ENCODE peak calls at places on chromosome 2, in eight cellular contexts. One of them, this sample, is unnamed.

GRCh38 chr2:136281281-136282117 is 163.6 kb upstream of the CXCR4 start:
- DNase-seq in Calu3: no peak
- DNase-seq in nephron progenitor cell: no peak
- DNase-seq in glutamatergic neuron: no peak
- DNase-seq in A549: no peak
- DNase-seq in fibroblast of lung: no peak
- DNase-seq in GM20000: peak
- DNase-seq in LNCaP clone FGC: no peak
- DNase-seq in this sample: peak

GRCh38 chr2:231181848-231182247 is 16.6 kb upstream of the ARMC9 start:
- DNase-seq in Calu3: peak
- DNase-seq in nephron progenitor cell: no peak
- DNase-seq in glutamatergic neuron: no peak
- DNase-seq in A549: peak
- DNase-seq in fibroblast of lung: peak
- DNase-seq in GM20000: peak
- DNase-seq in LNCaP clone FGC: no peak
- DNase-seq in this sample: peak

GRCh38 chr2:98142106-98142815 is 55.3 kb downstream of the VWA3B start:
- DNase-seq in Calu3: no peak
- DNase-seq in nephron progenitor cell: no peak
- DNase-seq in glutamatergic neuron: no peak
- DNase-seq in A549: no peak
- DNase-seq in fibroblast of lung: no peak
- DNase-seq in GM20000: no peak
- DNase-seq in LNCaP clone FGC: no peak
- DNase-seq in this sample: no peak

GRCh38 chr2:189092936-189093335 is 86.6 kb downstream of the COL5A2 start:
- DNase-seq in Calu3: no peak
- DNase-seq in nephron progenitor cell: no peak
- DNase-seq in glutamatergic neuron: no peak
- DNase-seq in A549: no peak
- DNase-seq in fibroblast of lung: peak
- DNase-seq in GM20000: no peak
- DNase-seq in LNCaP clone FGC: no peak
- DNase-seq in this sample: no peak

GRCh38 chr2:228688007-228688645 is 506.6 kb upstream of the SPHKAP start:
- DNase-seq in Calu3: no peak
- DNase-seq in nephron progenitor cell: no peak
- DNase-seq in glutamatergic neuron: no peak
- DNase-seq in A549: peak
- DNase-seq in fibroblast of lung: no peak
- DNase-seq in GM20000: no peak
- DNase-seq in LNCaP clone FGC: no peak
- DNase-seq in this sample: no peak

GRCh38 chr2:38892819-38893218 is 3.1 kb downstream of the ARHGEF33 start:
- DNase-seq in Calu3: no peak
- DNase-seq in nephron progenitor cell: no peak
- DNase-seq in glutamatergic neuron: no peak
- DNase-seq in A549: no peak
- DNase-seq in fibroblast of lung: no peak
- DNase-seq in GM20000: no peak
- DNase-seq in LNCaP clone FGC: no peak
- DNase-seq in this sample: no peak

GRCh38 chr2:100427627-100428258 is 10.3 kb upstream of the CHST10 start:
- DNase-seq in Calu3: peak
- DNase-seq in nephron progenitor cell: peak
- DNase-seq in glutamatergic neuron: peak
- DNase-seq in A549: peak
- DNase-seq in fibroblast of lung: peak
- DNase-seq in GM20000: peak
- DNase-seq in LNCaP clone FGC: peak
- DNase-seq in this sample: peak

GRCh38 chr2:47520825-47521665 is 118.1 kb downstream of the MSH2 start:
- DNase-seq in Calu3: no peak
- DNase-seq in nephron progenitor cell: peak
- DNase-seq in glutamatergic neuron: peak
- DNase-seq in A549: peak
- DNase-seq in fibroblast of lung: peak
- DNase-seq in GM20000: peak
- DNase-seq in LNCaP clone FGC: no peak
- DNase-seq in this sample: peak

GRCh38 chr2:119475857-119476244 is 44.2 kb downstream of the TMEM37 start:
- DNase-seq in Calu3: no peak
- DNase-seq in nephron progenitor cell: no peak
- DNase-seq in glutamatergic neuron: no peak
- DNase-seq in A549: no peak
- DNase-seq in fibroblast of lung: no peak
- DNase-seq in GM20000: no peak
- DNase-seq in LNCaP clone FGC: no peak
- DNase-seq in this sample: no peak

GRCh38 chr2:19812166-19812565 is 89.6 kb downstream of the TTC32 start:
- DNase-seq in Calu3: no peak
- DNase-seq in nephron progenitor cell: no peak
- DNase-seq in glutamatergic neuron: no peak
- DNase-seq in A549: no peak
- DNase-seq in fibroblast of lung: no peak
- DNase-seq in GM20000: no peak
- DNase-seq in LNCaP clone FGC: no peak
- DNase-seq in this sample: no peak

GRCh38 chr2:158079672-158080071 is 22.0 kb upstream of the UPP2 start:
- DNase-seq in Calu3: no peak
- DNase-seq in nephron progenitor cell: no peak
- DNase-seq in glutamatergic neuron: no peak
- DNase-seq in A549: peak
- DNase-seq in fibroblast of lung: peak
- DNase-seq in GM20000: no peak
- DNase-seq in LNCaP clone FGC: no peak
- DNase-seq in this sample: no peak

GRCh38 chr2:201093573-201093972 is 21.8 kb downstream of the NDUFB3 start:
- DNase-seq in Calu3: no peak
- DNase-seq in nephron progenitor cell: no peak
- DNase-seq in glutamatergic neuron: no peak
- DNase-seq in A549: no peak
- DNase-seq in fibroblast of lung: no peak
- DNase-seq in GM20000: no peak
- DNase-seq in LNCaP clone FGC: no peak
- DNase-seq in this sample: no peak

GRCh38 chr2:85753525-85754312 is at the start of gene ATOH8:
- DNase-seq in Calu3: peak
- DNase-seq in nephron progenitor cell: peak
- DNase-seq in glutamatergic neuron: peak
- DNase-seq in A549: peak
- DNase-seq in fibroblast of lung: peak
- DNase-seq in GM20000: peak
- DNase-seq in LNCaP clone FGC: no peak
- DNase-seq in this sample: peak

GRCh38 chr2:46252891-46253659 is 44.1 kb upstream of the EPAS1 start:
- DNase-seq in Calu3: no peak
- DNase-seq in nephron progenitor cell: no peak
- DNase-seq in glutamatergic neuron: no peak
- DNase-seq in A549: no peak
- DNase-seq in fibroblast of lung: peak
- DNase-seq in GM20000: no peak
- DNase-seq in LNCaP clone FGC: no peak
- DNase-seq in this sample: no peak

GRCh38 chr2:21754164-21754788 is 630.5 kb downstream of the TDRD15 start:
- DNase-seq in Calu3: peak
- DNase-seq in nephron progenitor cell: no peak
- DNase-seq in glutamatergic neuron: no peak
- DNase-seq in A549: no peak
- DNase-seq in fibroblast of lung: no peak
- DNase-seq in GM20000: no peak
- DNase-seq in LNCaP clone FGC: no peak
- DNase-seq in this sample: no peak

GRCh38 chr2:128777091-128778045 is 458.7 kb upstream of the HS6ST1 start:
- DNase-seq in Calu3: no peak
- DNase-seq in nephron progenitor cell: no peak
- DNase-seq in glutamatergic neuron: no peak
- DNase-seq in A549: no peak
- DNase-seq in fibroblast of lung: no peak
- DNase-seq in GM20000: no peak
- DNase-seq in LNCaP clone FGC: no peak
- DNase-seq in this sample: no peak

GRCh38 chr2:169637620-169638019 is 53.5 kb downstream of the PPIG start:
- DNase-seq in Calu3: no peak
- DNase-seq in nephron progenitor cell: no peak
- DNase-seq in glutamatergic neuron: no peak
- DNase-seq in A549: no peak
- DNase-seq in fibroblast of lung: peak
- DNase-seq in GM20000: no peak
- DNase-seq in LNCaP clone FGC: no peak
- DNase-seq in this sample: no peak

GRCh38 chr2:36485521-36485920 is 112.4 kb downstream of the FEZ2 start:
- DNase-seq in Calu3: peak
- DNase-seq in nephron progenitor cell: no peak
- DNase-seq in glutamatergic neuron: no peak
- DNase-seq in A549: peak
- DNase-seq in fibroblast of lung: peak
- DNase-seq in GM20000: no peak
- DNase-seq in LNCaP clone FGC: no peak
- DNase-seq in this sample: no peak

GRCh38 chr2:20614201-20615045 is 36.5 kb downstream of the HS1BP3 start:
- DNase-seq in Calu3: peak
- DNase-seq in nephron progenitor cell: no peak
- DNase-seq in glutamatergic neuron: peak
- DNase-seq in A549: no peak
- DNase-seq in fibroblast of lung: peak
- DNase-seq in GM20000: no peak
- DNase-seq in LNCaP clone FGC: no peak
- DNase-seq in this sample: no peak

GRCh38 chr2:144449028-144449406 is 70.9 kb downstream of the ZEB2 start:
- DNase-seq in Calu3: no peak
- DNase-seq in nephron progenitor cell: peak
- DNase-seq in glutamatergic neuron: no peak
- DNase-seq in A549: peak
- DNase-seq in fibroblast of lung: no peak
- DNase-seq in GM20000: peak
- DNase-seq in LNCaP clone FGC: no peak
- DNase-seq in this sample: no peak
- TF ChIP-seq CTCF in Calu3: no peak
- TF ChIP-seq CTCF in nephron progenitor cell: no peak
- TF ChIP-seq CTCF in glutamatergic neuron: peak
- TF ChIP-seq CTCF in A549: peak
- TF ChIP-seq CTCF in fibroblast of lung: peak
- TF ChIP-seq CTCF in GM20000: no peak
- TF ChIP-seq CTCF in LNCaP clone FGC: peak
- TF ChIP-seq CTCF in this sample: peak

DNA sequence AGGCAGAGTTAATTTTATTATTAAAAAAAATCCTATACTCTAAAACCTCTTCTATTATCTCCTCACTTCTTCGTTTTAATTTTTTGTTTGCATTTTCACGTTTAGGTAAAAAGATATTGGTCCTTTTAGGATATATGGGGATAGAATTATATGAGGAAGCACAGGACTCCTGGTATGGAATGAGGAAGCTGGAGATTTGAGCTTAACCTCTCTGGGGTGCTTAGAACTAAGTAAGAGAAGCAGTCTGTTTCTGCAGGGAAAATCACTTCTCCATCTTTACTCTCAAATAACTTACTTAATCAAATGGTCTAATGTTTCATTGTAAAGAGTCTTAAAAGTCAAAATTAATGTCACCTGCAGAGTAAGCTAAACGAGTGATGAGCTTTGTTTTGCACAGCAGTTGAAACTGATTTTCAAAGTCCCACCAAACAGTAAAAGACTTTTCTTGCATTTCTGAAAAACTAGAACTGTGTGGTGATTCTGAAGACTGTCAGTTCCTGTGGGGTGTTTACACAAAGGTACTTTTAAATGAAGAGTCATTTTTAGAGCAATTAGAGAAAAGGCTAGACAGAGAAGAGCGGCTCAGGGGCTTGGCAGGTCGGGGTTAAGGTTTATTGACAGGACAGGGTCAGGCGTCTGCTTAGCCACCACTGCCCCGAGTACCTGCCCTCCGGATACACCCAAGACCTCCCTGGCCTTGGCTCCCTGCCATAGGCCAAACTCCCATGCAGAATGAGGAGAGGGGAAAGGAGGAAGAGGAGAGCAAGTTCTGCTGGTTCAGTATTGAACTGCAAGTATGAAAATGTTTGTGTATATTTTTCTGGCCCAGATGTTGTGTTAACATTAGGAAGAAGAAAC is 21.6 kb downstream of the METAP1D start:
- DNase-seq in Calu3: peak
- DNase-seq in nephron progenitor cell: peak
- DNase-seq in glutamatergic neuron: no peak
- DNase-seq in A549: peak
- DNase-seq in fibroblast of lung: no peak
- DNase-seq in GM20000: no peak
- DNase-seq in LNCaP clone FGC: no peak
- DNase-seq in this sample: no peak
- TF ChIP-seq CTCF in Calu3: no peak
- TF ChIP-seq CTCF in nephron progenitor cell: no peak
- TF ChIP-seq CTCF in glutamatergic neuron: no peak
- TF ChIP-seq CTCF in A549: no peak
- TF ChIP-seq CTCF in fibroblast of lung: no peak
- TF ChIP-seq CTCF in GM20000: no peak
- TF ChIP-seq CTCF in LNCaP clone FGC: no peak
- TF ChIP-seq CTCF in this sample: no peak

GRCh38 chr2:114968748-114969400 is 526.4 kb downstream of the DPP10 start:
- DNase-seq in Calu3: no peak
- DNase-seq in nephron progenitor cell: no peak
- DNase-seq in glutamatergic neuron: no peak
- DNase-seq in A549: no peak
- DNase-seq in fibroblast of lung: no peak
- DNase-seq in GM20000: no peak
- DNase-seq in LNCaP clone FGC: no peak
- DNase-seq in this sample: no peak
- TF ChIP-seq CTCF in Calu3: no peak
- TF ChIP-seq CTCF in nephron progenitor cell: no peak
- TF ChIP-seq CTCF in glutamatergic neuron: no peak
- TF ChIP-seq CTCF in A549: no peak
- TF ChIP-seq CTCF in fibroblast of lung: no peak
- TF ChIP-seq CTCF in GM20000: no peak
- TF ChIP-seq CTCF in LNCaP clone FGC: no peak
- TF ChIP-seq CTCF in this sample: no peak

GRCh38 chr2:232441147-232441651 is 14.8 kb upstream of the ALPI start:
- DNase-seq in Calu3: no peak
- DNase-seq in nephron progenitor cell: no peak
- DNase-seq in glutamatergic neuron: no peak
- DNase-seq in A549: no peak
- DNase-seq in fibroblast of lung: no peak
- DNase-seq in GM20000: no peak
- DNase-seq in LNCaP clone FGC: no peak
- DNase-seq in this sample: no peak

GRCh38 chr2:232437130-232437620 is 18.8 kb upstream of the ALPI start:
- DNase-seq in Calu3: no peak
- DNase-seq in nephron progenitor cell: no peak
- DNase-seq in glutamatergic neuron: no peak
- DNase-seq in A549: no peak
- DNase-seq in fibroblast of lung: no peak
- DNase-seq in GM20000: no peak
- DNase-seq in LNCaP clone FGC: no peak
- DNase-seq in this sample: no peak

GRCh38 chr2:232439758-232440135 is 16.2 kb upstream of the ALPI start:
- DNase-seq in Calu3: no peak
- DNase-seq in nephron progenitor cell: no peak
- DNase-seq in glutamatergic neuron: peak
- DNase-seq in A549: no peak
- DNase-seq in fibroblast of lung: no peak
- DNase-seq in GM20000: no peak
- DNase-seq in LNCaP clone FGC: no peak
- DNase-seq in this sample: no peak

GRCh38 chr2:232438051-232438450 is 17.9 kb upstream of the ALPI start:
- DNase-seq in Calu3: no peak
- DNase-seq in nephron progenitor cell: no peak
- DNase-seq in glutamatergic neuron: no peak
- DNase-seq in A549: no peak
- DNase-seq in fibroblast of lung: no peak
- DNase-seq in GM20000: no peak
- DNase-seq in LNCaP clone FGC: no peak
- DNase-seq in this sample: no peak

GRCh38 chr2:232438951-232439757 is 16.8 kb upstream of the ALPI start:
- DNase-seq in Calu3: peak
- DNase-seq in nephron progenitor cell: peak
- DNase-seq in glutamatergic neuron: peak
- DNase-seq in A549: peak
- DNase-seq in fibroblast of lung: no peak
- DNase-seq in GM20000: no peak
- DNase-seq in LNCaP clone FGC: no peak
- DNase-seq in this sample: no peak
- TF ChIP-seq CTCF in Calu3: peak
- TF ChIP-seq CTCF in nephron progenitor cell: peak
- TF ChIP-seq CTCF in glutamatergic neuron: peak
- TF ChIP-seq CTCF in A549: peak
- TF ChIP-seq CTCF in fibroblast of lung: peak
- TF ChIP-seq CTCF in GM20000: peak
- TF ChIP-seq CTCF in LNCaP clone FGC: peak
- TF ChIP-seq CTCF in this sample: peak

This sample was measured in GM06990.